ENCODE peak calls at places on chromosomes 5 and 9, in six cellular contexts. N is foreskin fibroblast; I is EH; A is SHP77; U is KG1; M is activated T-helper 9 cell treated with anti-CD3 and anti-CD28 coated beads, Interleukin-2, amount 50 U/mL, for 16 hours. F is an unnamed sample.

GRCh38 chr5:125526940-125527339 is 780.5 kb upstream of the ZNF608 start:
- DNase-seq in N (no peak), A (no peak), I (no peak), U (no peak), M (no peak), F (no peak)

GRCh38 chr9:127884976-127885490 is 7.6 kb upstream of the AK1 start:
- DNase-seq in I (no peak), U (no peak), M (no peak), N (no peak), A (no peak), F (no peak)

GRCh38 chr9:112041536-112042243 is 133.4 kb downstream of the SUSD1 start:
- DNase-seq in M (no peak), N (peak; percentile 99), U (no peak), A (no peak), I (peak; percentile 100), F (no peak)

GRCh38 chr9:124135813-124136365 is 121.9 kb upstream of the NEK6 start:
- DNase-seq in I (no peak), U (no peak), M (no peak), A (no peak), N (no peak), F (no peak)

GRCh38 chr9:16154570-16155078 is 601.8 kb downstream of the CCDC171 start:
- DNase-seq in U (no peak), N (no peak), A (peak; percentile 22), I (peak; percentile 23), M (no peak), F (peak; percentile 58)

GRCh38 chr5:67896312-67896985 is 319.1 kb upstream of the PIK3R1 start:
- DNase-seq in M (no peak), A (no peak), I (no peak), N (no peak), U (no peak), F (no peak)

GRCh38 chr5:71969464-71969863 is 137.8 kb upstream of the MAP1B start:
- DNase-seq in U (no peak), A (no peak), N (peak; percentile 28), I (peak; percentile 15), M (no peak), F (no peak)

GRCh38 chr5:117425163-117425562 is 850.5 kb upstream of the SEMA6A start:
- DNase-seq in N (no peak), U (no peak), M (no peak), A (no peak), I (no peak), F (no peak)

GRCh38 chr9:2771101-2771500 is 53.8 kb downstream of the KCNV2 start:
- DNase-seq in A (no peak), U (no peak), N (no peak), M (no peak), I (no peak), F (no peak)

F was measured in mucosa of descending colon.